ENCODE peak calls at places on chromosomes 12 and 14, in six cellular contexts. S is AG04450; L is CD8-positive, alpha-beta T cell; E is upper lobe of right lung; Z is thyroid gland; F is lung. D is an unnamed sample.

GRCh38 chr12:89932950-89933349 is 224.3 kb upstream of the ATP2B1 start:
- DNase-seq in F (no peak), L (no peak), S (no peak), Z (no peak), E (no peak), D (no peak)

GRCh38 chr12:119669744-119670472 is 2.0 kb downstream of the PRKAB1 start:
- DNase-seq in S (no peak), E (peak), Z (no peak), L (no peak), F (peak), D (peak)

GRCh38 chr12:79547044-79547734 is 143.6 kb downstream of the PAWR start:
- DNase-seq in L (no peak), Z (peak), E (no peak), S (no peak), F (peak), D (no peak)

GRCh38 chr14:26765768-26766550 is 168.1 kb upstream of the NOVA1 start:
- DNase-seq in S (no peak), F (peak), Z (peak), L (no peak), E (no peak), D (no peak)

GRCh38 chr14:91115986-91116385 is 2.1 kb downstream of the DGLUCY start:
- DNase-seq in S (no peak), E (no peak), F (no peak), Z (peak), L (no peak), D (no peak)

GRCh38 chr14:85175556-85175955 is 354.4 kb upstream of the FLRT2 start:
- DNase-seq in F (no peak), Z (no peak), E (no peak), S (peak), L (no peak), D (no peak)

GRCh38 chr14:61747342-61747741 is 14.9 kb upstream of the SNAPC1 start:
- DNase-seq in L (no peak), F (no peak), E (no peak), S (no peak), Z (no peak), D (no peak)

GRCh38 chr12:87323369-87323768 is 705.8 kb downstream of the C12orf50 start:
- DNase-seq in S (peak), F (no peak), L (no peak), Z (no peak), E (no peak), D (no peak)

GRCh38 chr12:132582058-132582420 is 28.3 kb downstream of the LRCOL1 start:
- DNase-seq in Z (peak), S (no peak), F (no peak), L (no peak), E (no peak), D (no peak)

GRCh38 chr14:99730876-99731351 is 46.8 kb downstream of the CYP46A1 start:
- DNase-seq in L (no peak), F (no peak), E (peak), Z (peak), S (no peak), D (no peak)

GRCh38 chr12:53051058-53051880 is 1.4 kb downstream of the TNS2 start:
- DNase-seq in Z (peak), E (peak), L (no peak), S (no peak), F (peak), D (no peak)

GRCh38 chr12:102702447-102703114 is 214.5 kb downstream of the PAH start:
- DNase-seq in S (peak), E (no peak), L (no peak), F (peak), Z (peak), D (no peak)

GRCh38 chr14:37114559-37114958 is 57.8 kb downstream of the SLC25A21 start:
- DNase-seq in S (no peak), E (no peak), Z (no peak), F (no peak), L (no peak), D (no peak)

GRCh38 chr14:37114039-37114438 is 58.4 kb downstream of the SLC25A21 start:
- DNase-seq in S (no peak), E (no peak), L (no peak), F (no peak), Z (no peak), D (peak)

GRCh38 chr14:37118673-37119366 is 53.6 kb downstream of the SLC25A21 start:
- DNase-seq in L (no peak), E (no peak), Z (no peak), S (no peak), F (no peak), D (no peak)

GRCh38 chr14:37122288-37122687 is 50.1 kb downstream of the SLC25A21 start:
- DNase-seq in E (no peak), F (no peak), L (no peak), Z (no peak), S (peak), D (no peak)

DNA sequence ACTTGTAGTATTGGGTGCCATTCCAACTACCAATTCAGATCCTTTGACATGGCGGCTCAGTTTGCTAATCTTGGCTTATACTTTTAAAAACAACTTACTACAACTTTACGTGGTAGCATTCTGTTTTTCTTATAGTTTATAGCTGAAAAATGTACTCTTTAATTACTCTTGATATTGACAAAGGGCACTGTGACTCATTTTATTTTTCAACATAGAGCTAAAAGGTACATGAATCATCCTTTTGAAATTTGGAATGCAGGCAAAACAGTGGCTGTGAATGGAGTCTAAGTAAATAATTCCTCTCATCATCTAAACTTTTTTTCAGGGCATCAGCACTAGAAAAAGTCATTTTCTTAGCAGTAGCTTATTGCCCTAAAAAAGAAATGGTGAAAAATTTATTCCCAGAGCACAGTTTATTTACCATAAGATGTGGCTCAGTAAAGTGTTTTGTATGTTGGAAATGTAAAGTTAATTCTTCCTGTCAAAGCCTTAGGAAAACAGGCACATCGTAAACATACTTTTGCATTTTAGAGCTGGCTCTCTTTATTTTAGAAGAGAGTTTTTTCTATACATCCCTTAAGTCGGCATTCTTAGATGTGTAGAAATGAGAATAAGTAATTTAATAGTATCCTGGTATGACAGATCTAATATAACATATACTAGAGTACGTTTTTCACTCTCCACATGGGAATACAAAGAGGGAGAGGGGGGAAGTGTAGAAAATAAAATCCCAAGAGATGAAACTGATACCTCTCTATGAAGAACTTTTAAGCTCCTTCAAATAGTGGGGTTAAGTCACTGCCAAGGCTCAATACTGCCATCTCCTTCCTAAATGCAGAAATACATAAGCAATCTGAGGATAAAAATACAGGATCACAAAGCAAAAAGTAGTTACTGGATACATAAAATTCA is 55.2 kb downstream of the SLC25A21 start:
- DNase-seq in F (no peak), S (peak), L (no peak), Z (no peak), E (no peak), D (no peak)
- TF ChIP-seq CTCF in F (no peak), S (peak), L (no peak), Z (peak), E (no peak), D (peak)

DNA sequence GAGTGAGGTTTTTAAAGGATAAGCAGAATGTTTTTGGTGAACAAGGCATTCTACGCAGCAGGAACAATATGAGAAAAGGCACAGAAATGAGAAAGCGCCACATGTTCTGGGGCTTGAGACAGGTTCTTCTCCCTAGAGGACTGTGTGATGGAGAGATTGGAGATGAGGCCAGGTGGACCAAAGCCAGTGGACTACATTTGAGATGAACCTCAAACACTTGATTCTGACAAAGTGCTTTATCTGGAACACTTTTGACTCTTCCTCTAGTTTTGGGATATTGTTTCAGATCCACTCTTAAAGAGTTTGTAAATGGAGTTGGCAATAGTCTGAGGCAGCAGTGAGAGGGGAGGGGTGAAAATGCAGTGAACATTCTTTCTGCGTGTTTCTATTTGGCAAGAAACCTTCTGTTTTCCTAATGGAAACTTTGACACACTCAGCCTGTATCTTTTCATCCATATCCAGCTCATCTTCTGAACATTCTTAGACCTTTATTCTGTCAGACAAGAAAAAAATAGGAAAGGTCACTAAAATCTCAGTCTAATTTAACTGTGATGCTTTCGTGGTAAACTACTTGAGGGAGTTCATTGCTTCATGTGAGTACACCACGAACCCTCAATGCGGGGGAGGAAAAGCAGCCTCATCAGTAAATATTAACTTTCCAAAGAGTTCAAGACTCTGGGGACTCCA is 57.3 kb upstream of the KCNJ8 start:
- DNase-seq in S (no peak), F (no peak), E (no peak), L (no peak), Z (no peak), D (no peak)
- H3K4me3 ChIP-seq in S (no peak), F (no peak), E (no peak), L (no peak), Z (no peak), D (no peak)

GRCh38 chr12:24911284-24911791 is 37.6 kb downstream of the BCAT1 start:
- DNase-seq in E (no peak), S (peak), L (no peak), F (no peak), Z (no peak), D (no peak)

GRCh38 chr12:24905431-24905830 is 43.5 kb downstream of the BCAT1 start:
- DNase-seq in Z (no peak), L (no peak), F (no peak), E (no peak), S (no peak), D (no peak)

GRCh38 chr12:24907464-24907863 is 41.4 kb downstream of the BCAT1 start:
- DNase-seq in Z (no peak), S (no peak), L (no peak), E (no peak), F (no peak), D (no peak)

GRCh38 chr12:24913130-24913529 is 35.8 kb downstream of the BCAT1 start:
- DNase-seq in L (no peak), Z (no peak), S (no peak), F (no peak), E (no peak), D (no peak)

GRCh38 chr12:24909667-24910066 is 39.2 kb downstream of the BCAT1 start:
- DNase-seq in E (no peak), L (no peak), F (peak), S (peak), Z (no peak), D (no peak)
- TF ChIP-seq CTCF in E (no peak), L (no peak), F (no peak), S (no peak), Z (no peak), D (no peak)

GRCh38 chr12:117567644-117568043 is 206.2 kb upstream of the NOS1 start:
- DNase-seq in F (no peak), S (no peak), E (no peak), Z (peak), L (no peak), D (no peak)
- H3K4me3 ChIP-seq in F (no peak), S (no peak), E (no peak), Z (no peak), L (no peak), D (no peak)

GRCh38 chr14:102159841-102160240 is 20.1 kb downstream of the WDR20 start:
- DNase-seq in S (no peak), L (no peak), E (no peak), Z (peak), F (no peak), D (no peak)

GRCh38 chr14:102158797-102159196 is 19.1 kb downstream of the WDR20 start:
- DNase-seq in Z (no peak), L (no peak), E (no peak), S (no peak), F (no peak), D (no peak)

GRCh38 chr14:102154121-102154520 is 14.4 kb downstream of the WDR20 start:
- DNase-seq in E (no peak), S (no peak), L (no peak), Z (no peak), F (no peak), D (no peak)

GRCh38 chr14:102155150-102155549 is 15.5 kb downstream of the WDR20 start:
- DNase-seq in Z (no peak), E (no peak), F (no peak), S (no peak), L (no peak), D (no peak)

GRCh38 chr14:102157346-102157745 is 17.6 kb downstream of the WDR20 start:
- DNase-seq in Z (no peak), E (no peak), F (no peak), L (no peak), S (no peak), D (no peak)
- TF ChIP-seq CTCF in Z (no peak), E (no peak), F (no peak), L (no peak), S (no peak), D (no peak)

DNA sequence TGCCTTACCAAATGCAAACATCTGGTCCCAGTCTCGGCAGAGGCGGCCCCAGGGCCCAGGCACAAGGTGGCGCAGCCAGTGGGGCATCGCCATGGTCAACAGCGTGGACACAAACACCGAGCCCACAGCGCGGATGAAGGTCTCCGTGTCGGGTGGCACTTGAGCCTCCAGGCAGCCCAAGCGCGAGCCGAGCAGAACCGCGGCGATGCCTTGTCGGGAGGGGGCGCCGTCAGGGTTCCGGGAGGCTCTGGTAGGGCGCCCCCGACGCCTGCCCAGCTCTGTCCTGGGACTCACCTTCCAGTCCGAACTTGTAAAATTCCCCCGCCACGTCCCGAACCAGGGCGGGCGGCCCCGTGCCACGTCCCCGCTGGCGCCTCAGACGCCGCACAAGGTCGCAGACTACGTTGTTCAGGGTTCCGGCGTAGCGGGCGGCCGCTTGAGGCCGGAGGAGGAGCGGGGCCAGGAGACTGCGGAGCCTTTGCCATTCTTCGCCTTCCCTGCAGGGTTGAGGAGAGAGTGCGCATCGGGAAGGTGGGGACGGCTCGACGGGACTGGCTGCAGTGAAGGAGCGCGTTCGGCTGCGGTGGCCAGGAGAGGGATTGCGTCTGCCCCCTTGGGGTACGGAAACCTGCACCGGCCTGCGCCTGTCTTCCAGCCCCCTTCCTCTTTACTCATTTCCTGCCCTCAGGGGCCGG is 1.7 kb downstream of the CYP27B1 start:
- DNase-seq in F (no peak), Z (peak), E (peak), S (no peak), L (peak), D (no peak)
- H3K4me3 ChIP-seq in F (peak), Z (no peak), E (peak), S (peak), L (peak), D (peak)

GRCh38 chr12:6494351-6494743 is 445 bp downstream of the NCAPD2 start:
- DNase-seq in Z (no peak), E (no peak), F (no peak), S (no peak), L (no peak), D (no peak)
- TF ChIP-seq CTCF in Z (no peak), E (no peak), F (no peak), S (no peak), L (no peak), D (no peak)

GRCh38 chr12:30794591-30795409 is 40.0 kb upstream of the CAPRIN2 start:
- DNase-seq in F (no peak), L (no peak), Z (no peak), E (no peak), S (no peak), D (no peak)

GRCh38 chr12:30796508-30796780 is 41.7 kb upstream of the CAPRIN2 start:
- DNase-seq in Z (peak), S (no peak), E (no peak), F (no peak), L (no peak), D (no peak)

GRCh38 chr12:30795660-30796507 is 41.1 kb upstream of the CAPRIN2 start:
- DNase-seq in L (peak), F (peak), E (peak), Z (peak), S (no peak), D (no peak)

GRCh38 chr12:30794020-30794419 is 39.3 kb upstream of the CAPRIN2 start:
- DNase-seq in F (no peak), L (no peak), Z (no peak), E (no peak), S (no peak), D (no peak)

GRCh38 chr12:30795410-30795659 is 40.6 kb upstream of the CAPRIN2 start:
- DNase-seq in F (no peak), S (no peak), E (no peak), Z (no peak), L (no peak), D (no peak)
- H3K4me3 ChIP-seq in F (peak), S (peak), E (peak), Z (no peak), L (peak), D (no peak)

D was measured in LNCaP clone FGC.